ENCODE peak calls at places on chromosomes 2 and 18, in eight cellular contexts. M is fibroblast of lung, Q is kidney, Z is GM23248, J is IMR-90, S is endothelial cell of umbilical vein, X is K562, L is H9. T is an unnamed sample.

GRCh38 chr2:39995005-39995732 is 216.1 kb upstream of the THUMPD2 start:
- DNase-seq in M (no peak), Q (no peak), Z (no peak), J (no peak), S (no peak), X (no peak), L (no peak), T (no peak)

GRCh38 chr2:145380436-145381017 is 860.6 kb upstream of the ZEB2 start:
- DNase-seq in M (peak; percentile 82), Q (no peak), Z (peak; percentile 69), J (peak; percentile 71), S (peak; percentile 74), X (no peak), L (no peak), T (no peak)

GRCh38 chr2:239158641-239159475 is 242.0 kb downstream of the HDAC4 start:
- DNase-seq in M (no peak), Q (peak; percentile 73), Z (no peak), J (no peak), S (no peak), X (peak; percentile 66), L (peak; percentile 32), T (no peak)

GRCh38 chr2:85785027-85785822 is 31.4 kb downstream of the ATOH8 start:
- DNase-seq in M (peak; percentile 98), Q (peak; percentile 73), Z (peak; percentile 94), J (peak; percentile 23), S (no peak), X (no peak), L (no peak), T (no peak)

GRCh38 chr2:232367591-232368233 is 10.8 kb upstream of the ALPP start:
- DNase-seq in M (no peak), Q (peak; percentile 68), Z (no peak), J (no peak), S (no peak), X (peak; percentile 35), L (peak; percentile 87), T (no peak)

GRCh38 chr2:169069341-169069740 is at the start of gene DHRS9:
- DNase-seq in M (peak; percentile 89), Q (no peak), Z (peak; percentile 74), J (peak; percentile 7), S (peak; percentile 39), X (no peak), L (no peak), T (no peak)

GRCh38 chr2:114083717-114084387 is 194.0 kb downstream of the ACTR3 start:
- DNase-seq in M (no peak), Q (no peak), Z (no peak), J (no peak), S (no peak), X (no peak), L (no peak), T (no peak)

GRCh38 chr2:213846856-213847255 is 562.6 kb downstream of the SPAG16 start:
- DNase-seq in M (peak; percentile 25), Q (no peak), Z (no peak), J (no peak), S (no peak), X (no peak), L (no peak), T (no peak)

GRCh38 chr2:166628478-166629136 is 134.6 kb upstream of the SCN7A start:
- DNase-seq in M (no peak), Q (no peak), Z (no peak), J (no peak), S (no peak), X (no peak), L (peak; percentile 71), T (no peak)

GRCh38 chr2:69581774-69582581 is 61.6 kb downstream of the AAK1 start:
- DNase-seq in M (peak; percentile 79), Q (no peak), Z (peak; percentile 52), J (peak; percentile 58), S (no peak), X (peak; percentile 39), L (no peak), T (no peak)

GRCh38 chr2:85936421-85937068 is 47.8 kb upstream of the ST3GAL5 start:
- DNase-seq in M (peak; percentile 47), Q (peak; percentile 79), Z (no peak), J (no peak), S (no peak), X (no peak), L (no peak), T (no peak)

GRCh38 chr18:7918696-7919095 is 351.6 kb downstream of the PTPRM start:
- DNase-seq in M (no peak), Q (no peak), Z (no peak), J (no peak), S (no peak), X (no peak), L (no peak), T (no peak)

GRCh38 chr2:240948905-240949790 is 43.0 kb downstream of the CROCC2 start:
- DNase-seq in M (no peak), Q (peak; percentile 64), Z (no peak), J (no peak), S (no peak), X (no peak), L (peak; percentile 11), T (no peak)

GRCh38 chr2:160419776-160420521 is 73.7 kb downstream of the RBMS1 start:
- DNase-seq in M (peak; percentile 88), Q (no peak), Z (peak; percentile 90), J (peak; percentile 77), S (peak; percentile 49), X (no peak), L (no peak), T (no peak)

GRCh38 chr18:3397786-3398185 is 52.2 kb upstream of the TGIF1 start:
- DNase-seq in M (no peak), Q (no peak), Z (no peak), J (no peak), S (no peak), X (no peak), L (no peak), T (no peak)

GRCh38 chr2:237922641-237923361 is 44.0 kb upstream of the UBE2F start:
- DNase-seq in M (no peak), Q (no peak), Z (no peak), J (no peak), S (no peak), X (no peak), L (no peak), T (no peak)

GRCh38 chr18:1522249-1522615 is 617.6 kb downstream of the ADCYAP1 start:
- DNase-seq in M (no peak), Q (no peak), Z (no peak), J (no peak), S (no peak), X (no peak), L (no peak), T (no peak)

GRCh38 chr18:22934789-22935188 is 1.7 kb downstream of the RBBP8 start:
- DNase-seq in M (no peak), Q (no peak), Z (no peak), J (no peak), S (no peak), X (no peak), L (no peak), T (no peak)

GRCh38 chr18:22935431-22935830 is 2.3 kb downstream of the RBBP8 start:
- DNase-seq in M (no peak), Q (no peak), Z (no peak), J (no peak), S (peak; percentile 72), X (no peak), L (no peak), T (no peak)

GRCh38 chr18:22933206-22933957 is at the start of gene RBBP8:
- DNase-seq in M (peak; percentile 83), Q (peak; percentile 94), Z (peak; percentile 92), J (peak; percentile 75), S (peak; percentile 84), X (peak; percentile 88), L (peak; percentile 87), T (no peak)

GRCh38 chr18:22932885-22933205 is 283 bp upstream of the RBBP8 start:
- DNase-seq in M (no peak), Q (no peak), Z (no peak), J (no peak), S (no peak), X (no peak), L (no peak), T (no peak)

DNA sequence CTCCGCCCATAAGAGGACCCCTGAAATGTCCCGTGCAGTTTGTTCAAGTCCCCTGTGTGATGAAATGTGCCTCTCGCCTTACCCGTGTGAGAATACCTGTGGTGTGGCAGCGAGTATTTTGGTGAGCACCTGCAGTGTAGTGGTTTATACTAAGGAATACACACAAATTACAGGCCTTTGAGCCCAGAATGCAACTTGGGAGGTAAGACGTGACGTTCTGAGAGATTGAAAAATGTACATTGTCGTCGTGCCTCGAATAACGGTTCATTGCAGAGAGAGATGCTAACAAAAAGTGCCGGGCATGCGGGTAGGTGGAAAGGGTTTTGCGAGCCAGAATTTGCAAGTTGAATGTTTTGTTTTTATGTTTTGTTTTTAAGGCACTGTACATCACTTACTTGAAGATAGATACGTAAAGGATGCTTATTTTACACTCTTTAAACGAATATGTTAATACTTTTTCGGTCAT is 863 bp downstream of the RBBP8 start:
- DNase-seq in M (no peak), Q (no peak), Z (peak; percentile 26), J (peak; percentile 6), S (no peak), X (no peak), L (no peak), T (no peak)
- H3K9ac ChIP-seq in M (peak overlapping the region; percentile 97), Q (peak overlapping the region; percentile 96), Z (peak overlapping the region; percentile 91), J (peak overlapping the region; percentile 64), S (peak overlapping the region; percentile 90), X (peak overlapping the region; percentile 96), L (peak overlapping the region; percentile 82), T (peak overlapping the region; percentile 91)

GRCh38 chr2:234534515-234534914 is 37.6 kb upstream of the ARL4C start:
- DNase-seq in M (no peak), Q (no peak), Z (no peak), J (no peak), S (no peak), X (no peak), L (no peak), T (no peak)
- H3K9ac ChIP-seq in M (no peak overlapping the region), Q (no peak overlapping the region), Z (no peak overlapping the region), J (no peak overlapping the region), S (no peak overlapping the region), X (no peak overlapping the region), L (no peak overlapping the region), T (no peak overlapping the region)

GRCh38 chr18:42532119-42532518 is 577.1 kb downstream of the PIK3C3 start:
- DNase-seq in M (no peak), Q (no peak), Z (no peak), J (no peak), S (no peak), X (no peak), L (no peak), T (no peak)

GRCh38 chr18:42536442-42536841 is 579.0 kb downstream of the RIT2 start:
- DNase-seq in M (no peak), Q (no peak), Z (no peak), J (no peak), S (no peak), X (no peak), L (no peak), T (no peak)

GRCh38 chr18:42533010-42533409 is 578.0 kb downstream of the PIK3C3 start:
- DNase-seq in M (no peak), Q (no peak), Z (no peak), J (no peak), S (no peak), X (no peak), L (no peak), T (no peak)

GRCh38 chr18:42534313-42534712 is 579.3 kb downstream of the PIK3C3 start:
- DNase-seq in M (no peak), Q (no peak), Z (no peak), J (no peak), S (no peak), X (no peak), L (no peak), T (no peak)
- H3K9ac ChIP-seq in M (no peak overlapping the region), Q (no peak overlapping the region), Z (no peak overlapping the region), J (no peak overlapping the region), S (no peak overlapping the region), X (no peak overlapping the region), L (no peak overlapping the region), T (no peak overlapping the region)

GRCh38 chr18:76522104-76522503 is 27.1 kb upstream of the ZNF516 start:
- DNase-seq in M (peak; percentile 10), Q (peak; percentile 35), Z (no peak), J (no peak), S (no peak), X (no peak), L (peak; percentile 67), T (no peak)
- H3K9ac ChIP-seq in M (no peak overlapping the region), Q (no peak overlapping the region), Z (no peak overlapping the region), J (no peak overlapping the region), S (no peak overlapping the region), X (no peak overlapping the region), L (peak overlapping the region; percentile 40), T (no peak overlapping the region)